ENCODE peak calls at places on chromosome 20, in six cellular contexts. F is breast epithelium, T is uterus, R is fibroblast of lung, C is SJSA1, A is lower lobe of right lung. V is an unnamed sample. For H3K36me3, the result is how much of the 10 kb centered on the place peaks cover.

GRCh38 chr20:38161412-38161774 is 3.7 kb downstream of the TGM2 start:
- DNase-seq in C (no peak), A (no peak), T (no peak), R (no peak), F (no peak), V (no peak)

GRCh38 chr20:19934792-19935491 is 82.2 kb upstream of the NAA20 start:
- DNase-seq in A (peak), T (no peak), F (peak), C (no peak), R (no peak), V (peak)

GRCh38 chr20:10573273-10573950 is 100.4 kb downstream of the JAG1 start:
- DNase-seq in C (peak), A (no peak), T (no peak), R (no peak), F (no peak), V (no peak)

GRCh38 chr20:50762045-50762422 is 30.7 kb downstream of the PARD6B start:
- DNase-seq in F (peak), R (no peak), A (no peak), T (no peak), C (no peak), V (no peak)

GRCh38 chr20:20085812-20086211 is 33.5 kb downstream of the CFAP61 start:
- DNase-seq in R (no peak), F (peak), C (no peak), A (no peak), T (no peak), V (no peak)

GRCh38 chr20:41717464-41717863 is 99.3 kb upstream of the CHD6 start:
- DNase-seq in C (no peak), A (no peak), F (no peak), T (no peak), R (peak), V (no peak)

GRCh38 chr20:51467971-51468626 is 74.4 kb downstream of the NFATC2 start:
- DNase-seq in A (no peak), C (no peak), F (no peak), R (no peak), T (no peak), V (no peak)

GRCh38 chr20:20759132-20759531 is 46.7 kb upstream of the RALGAPA2 start:
- DNase-seq in F (no peak), R (no peak), A (no peak), T (no peak), C (no peak), V (no peak)

GRCh38 chr20:36881888-36882287 is 6.0 kb downstream of the TLDC2 start:
- DNase-seq in A (no peak), T (no peak), C (no peak), F (no peak), R (no peak), V (no peak)

GRCh38 chr20:31966991-31967655 is 828 bp upstream of the XKR7 start:
- DNase-seq in T (no peak), C (no peak), A (no peak), R (no peak), F (no peak), V (no peak)

GRCh38 chr20:15406072-15406471 is 1068.7 kb upstream of the FLRT3 start:
- DNase-seq in A (no peak), F (no peak), R (no peak), C (no peak), T (no peak), V (no peak)

DNA sequence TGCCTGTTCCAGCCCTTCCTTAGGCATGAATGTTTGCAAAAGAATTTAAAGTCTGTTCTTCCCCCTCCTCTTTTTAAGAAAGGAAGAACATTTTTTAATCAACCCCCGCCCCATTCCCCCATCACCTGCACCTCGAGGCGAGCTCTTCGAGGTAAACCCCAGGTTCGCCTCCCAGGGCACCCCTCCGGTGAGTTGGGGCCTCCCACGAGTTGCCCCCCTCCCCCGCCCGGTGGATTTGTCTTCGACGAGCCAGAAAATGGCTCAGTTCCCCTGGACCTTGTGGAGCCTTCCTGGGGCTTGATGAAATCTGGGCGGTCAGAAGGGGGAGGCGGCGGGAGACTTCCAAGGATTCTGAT is 256 bp upstream of the OVOL2 start:
- DNase-seq in T (no peak), R (no peak), C (no peak), F (no peak), A (peak), V (no peak)
- H3K4me3 ChIP-seq in T (no peak), R (no peak), C (no peak), F (peak), A (peak), V (no peak)

GRCh38 chr20:1920252-1920651 is 25.0 kb downstream of the SIRPA start:
- DNase-seq in C (no peak), R (no peak), A (no peak), T (no peak), F (no peak), V (peak)
- H3K36me3 ChIP-seq in C (under half), R (under half), A (half or more), T (under half), F (under half), V (under half)

GRCh38 chr20:25194333-25194972 is 1.1 kb upstream of the ENTPD6 start:
- DNase-seq in C (no peak), R (no peak), F (no peak), T (no peak), A (no peak), V (peak)
- H3K4me3 ChIP-seq in C (peak), R (no peak), F (no peak), T (no peak), A (peak), V (no peak)

GRCh38 chr20:62390306-62391164 is 3.6 kb downstream of the RPS21 start:
- DNase-seq in T (no peak), C (no peak), R (no peak), F (no peak), A (no peak), V (no peak)
- H3K36me3 ChIP-seq in T (under half), C (half or more), R (under half), F (under half), A (under half), V (under half)

DNA sequence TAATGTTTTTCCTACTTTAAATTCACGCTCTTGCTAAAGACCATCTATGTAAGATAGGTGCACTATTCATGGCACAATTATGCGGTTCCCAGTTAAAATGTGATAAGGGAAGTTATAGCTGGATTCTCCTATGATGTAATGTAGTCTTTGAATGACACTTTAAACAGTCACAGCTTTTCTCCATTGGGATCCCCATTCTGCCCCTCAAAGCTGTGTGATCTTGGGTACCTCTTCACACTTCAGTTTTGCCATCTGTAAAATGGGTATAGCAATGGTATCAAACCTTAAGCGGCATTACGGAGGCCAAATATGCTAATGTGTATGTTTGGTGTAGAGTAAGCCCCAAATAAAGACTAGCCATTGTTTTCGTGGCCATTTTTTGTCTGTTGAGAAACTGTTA is 64.7 kb upstream of the ZNF217 start:
- DNase-seq in R (no peak), T (no peak), A (no peak), F (no peak), C (no peak), V (no peak)
- H3K4me3 ChIP-seq in R (no peak), T (no peak), A (no peak), F (no peak), C (no peak), V (no peak)

DNA sequence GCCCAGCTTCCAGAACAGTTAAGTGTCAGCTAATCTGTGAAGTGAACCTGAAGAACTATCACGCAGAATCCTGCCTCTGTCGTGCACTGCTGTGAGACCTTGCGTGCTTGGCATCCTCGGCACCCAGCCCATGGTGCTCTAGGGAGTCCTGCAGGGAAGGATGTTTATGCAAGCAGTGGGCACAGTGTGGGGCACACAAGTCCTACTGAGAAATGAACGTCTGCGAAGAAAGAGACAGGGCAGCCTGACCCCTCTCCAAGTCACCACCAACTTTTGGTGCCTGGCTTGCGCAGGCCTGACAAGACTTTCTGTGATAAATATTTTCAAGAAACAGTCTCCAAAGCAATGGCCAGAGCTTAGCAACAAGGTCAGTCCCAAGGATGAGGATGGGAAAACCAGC is 68.0 kb downstream of the MYH7B start:
- DNase-seq in A (no peak), C (no peak), F (no peak), R (no peak), T (no peak), V (no peak)
- H3K36me3 ChIP-seq in A (half or more), C (half or more), F (under half), R (under half), T (under half), V (under half)

GRCh38 chr20:47316776-47317126 is 39.7 kb downstream of the ZMYND8 start:
- DNase-seq in F (no peak), A (no peak), T (no peak), C (no peak), R (no peak), V (no peak)

GRCh38 chr20:47318596-47319516 is 37.6 kb downstream of the ZMYND8 start:
- DNase-seq in F (peak), R (peak), A (peak), C (peak), T (peak), V (peak)

GRCh38 chr20:47318027-47318595 is 38.4 kb downstream of the ZMYND8 start:
- DNase-seq in R (peak), F (no peak), A (peak), T (peak), C (peak), V (no peak)

GRCh38 chr20:47315339-47315662 is 41.2 kb downstream of the ZMYND8 start:
- DNase-seq in C (no peak), F (no peak), R (peak), T (no peak), A (no peak), V (no peak)

GRCh38 chr20:47317127-47317895 is 39.2 kb downstream of the ZMYND8 start:
- DNase-seq in A (peak), F (peak), C (peak), R (peak), T (peak), V (peak)
- H3K4me3 ChIP-seq in A (peak), F (peak), C (no peak), R (no peak), T (no peak), V (no peak)

GRCh38 chr20:3915691-3916090 is 26.5 kb downstream of the PANK2 start:
- DNase-seq in R (no peak), F (no peak), A (no peak), T (no peak), C (no peak), V (no peak)

GRCh38 chr20:3911956-3912355 is 22.8 kb downstream of the PANK2 start:
- DNase-seq in T (no peak), F (no peak), R (no peak), C (no peak), A (peak), V (peak)

GRCh38 chr20:3919352-3919751 is 30.2 kb downstream of the PANK2 start:
- DNase-seq in T (no peak), F (no peak), C (no peak), A (no peak), R (peak), V (no peak)

GRCh38 chr20:3914446-3914845 is 25.3 kb downstream of the PANK2 start:
- DNase-seq in A (no peak), T (no peak), F (no peak), C (no peak), R (no peak), V (no peak)

GRCh38 chr20:3916347-3916746 is 27.2 kb downstream of the PANK2 start:
- DNase-seq in C (no peak), R (no peak), A (no peak), F (no peak), T (no peak), V (no peak)
- H3K36me3 ChIP-seq in C (half or more), R (under half), A (half or more), F (under half), T (under half), V (under half)